ENCODE peak calls at places on chromosomes 5 and 9, in ten cellular contexts. B is AG09309, N is GM20000, O is fibroblast of pulmonary artery, Z is heart right ventricle, Q is kidney, F is Caco-2, V is AG04450, E is RWPE2, Y is IMR-90. X is an unnamed sample.

GRCh38 chr9:78973906-78974305 is 597.9 kb upstream of the TLE4 start:
- DNase-seq in B (peak; percentile 41), N (no peak), O (peak; percentile 11), Z (no peak), Q (no peak), F (no peak), V (peak; percentile 2), E (no peak), Y (peak; percentile 79), X (no peak)

GRCh38 chr5:55225346-55225745 is 1.8 kb downstream of the MCIDAS start:
- DNase-seq in B (no peak), N (peak; percentile 38), O (no peak), Z (no peak), Q (no peak), F (no peak), V (no peak), E (no peak), Y (no peak), X (no peak)

GRCh38 chr9:20473566-20474116 is 148.7 kb downstream of the MLLT3 start:
- DNase-seq in B (no peak), N (no peak), O (peak; percentile 5), Z (no peak), Q (no peak), F (no peak), V (no peak), E (no peak), Y (no peak), X (no peak)

GRCh38 chr5:111375645-111376044 is 136.7 kb downstream of the STARD4 start:
- DNase-seq in B (no peak), N (no peak), O (no peak), Z (no peak), Q (no peak), F (no peak), V (no peak), E (no peak), Y (no peak), X (no peak)

GRCh38 chr5:82494942-82495341 is 216.8 kb upstream of the RPS23 start:
- DNase-seq in B (no peak), N (no peak), O (peak; percentile 34), Z (no peak), Q (no peak), F (no peak), V (no peak), E (no peak), Y (peak; percentile 5), X (no peak)

GRCh38 chr9:68749579-68750159 is 44.6 kb downstream of the PIP5K1B start:
- DNase-seq in B (no peak), N (no peak), O (no peak), Z (no peak), Q (no peak), F (peak; percentile 51), V (no peak), E (no peak), Y (no peak), X (no peak)

GRCh38 chr5:121271546-121271945 is 580.1 kb upstream of the FTMT start:
- DNase-seq in B (no peak), N (no peak), O (no peak), Z (no peak), Q (no peak), F (no peak), V (no peak), E (no peak), Y (no peak), X (no peak)

GRCh38 chr5:179378441-179379271 is 33.4 kb upstream of the ADAMTS2 start:
- DNase-seq in B (peak; percentile 63), N (no peak), O (peak; percentile 66), Z (no peak), Q (peak; percentile 67), F (no peak), V (peak; percentile 15), E (no peak), Y (peak; percentile 78), X (peak; percentile 50)

GRCh38 chr5:53331463-53331862 is 149.0 kb upstream of the FST start:
- DNase-seq in B (peak; percentile 21), N (no peak), O (peak; percentile 61), Z (no peak), Q (no peak), F (no peak), V (peak; percentile 50), E (peak; percentile 91), Y (peak; percentile 94), X (no peak)

GRCh38 chr9:91783876-91784672 is 166.0 kb downstream of the ROR2 start:
- DNase-seq in B (no peak), N (no peak), O (no peak), Z (no peak), Q (no peak), F (no peak), V (no peak), E (no peak), Y (no peak), X (no peak)

GRCh38 chr9:81548911-81549310 is 140.4 kb downstream of the TLE1 start:
- DNase-seq in B (no peak), N (no peak), O (no peak), Z (no peak), Q (no peak), F (no peak), V (no peak), E (no peak), Y (no peak), X (no peak)

GRCh38 chr9:99353408-99353807 is 131.3 kb downstream of the SEC61B start:
- DNase-seq in B (peak; percentile 97), N (no peak), O (peak; percentile 69), Z (no peak), Q (no peak), F (no peak), V (peak; percentile 89), E (no peak), Y (peak; percentile 98), X (no peak)

GRCh38 chr5:132506094-132506692 is 15.6 kb upstream of the IRF1 start:
- DNase-seq in B (peak; percentile 90), N (peak; percentile 63), O (peak; percentile 91), Z (no peak), Q (no peak), F (peak; percentile 46), V (peak; percentile 96), E (no peak), Y (peak; percentile 98), X (no peak)

DNA sequence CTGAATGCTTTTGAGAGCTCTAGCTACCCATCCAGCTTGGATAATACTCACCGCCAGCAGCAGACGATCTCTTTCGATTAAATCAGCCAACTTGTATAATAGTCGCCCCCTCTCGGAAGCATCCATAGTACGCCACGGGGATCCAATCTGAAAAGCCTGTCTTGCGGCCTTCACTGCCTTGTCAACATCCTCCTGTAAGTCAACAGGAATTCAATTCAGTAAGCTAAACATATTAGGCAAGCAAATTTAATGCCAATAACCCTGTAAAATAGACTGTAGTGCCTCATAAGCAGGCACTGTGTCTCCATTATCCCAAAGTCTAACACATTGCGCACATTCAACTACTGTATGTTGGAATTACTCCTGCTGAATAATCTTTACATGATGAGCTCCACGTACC is 22.0 kb downstream of the ALDH1A1 start:
- DNase-seq in B (no peak), N (no peak), O (no peak), Z (no peak), Q (no peak), F (no peak), V (no peak), E (no peak), Y (no peak), X (no peak)
- TF ChIP-seq CTCF in B (no peak), N (no peak), O (no peak), Z (no peak), Q (no peak), F (no peak), V (no peak), E (no peak), Y (no peak), X (no peak)

DNA sequence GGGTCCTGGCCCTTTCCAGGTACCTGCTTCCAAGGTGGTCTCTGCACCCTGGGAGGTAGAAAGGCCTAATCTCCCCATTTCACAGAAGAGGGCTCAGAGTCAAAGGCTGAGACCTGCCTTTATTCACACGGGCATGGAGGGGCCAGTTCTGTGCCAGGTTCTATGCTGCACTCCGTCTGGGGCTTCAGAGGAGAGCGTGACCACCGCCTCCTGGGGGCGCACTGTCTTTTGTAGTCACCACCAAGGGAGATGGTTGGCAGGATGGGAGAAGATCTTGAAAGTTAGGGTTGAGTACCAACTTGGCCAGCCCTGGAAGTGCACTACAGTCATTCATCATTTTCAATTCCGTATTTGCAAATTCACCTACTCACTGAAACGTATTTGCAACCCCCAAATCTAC is 23.7 kb upstream of the PRDM12 start:
- DNase-seq in B (no peak), N (no peak), O (no peak), Z (no peak), Q (peak; percentile 39), F (no peak), V (no peak), E (no peak), Y (no peak), X (peak; percentile 22)
- TF ChIP-seq CTCF in B (no peak), N (no peak), O (no peak), Z (no peak), Q (no peak), F (no peak), V (no peak), E (no peak), Y (no peak), X (peak; percentile 7)

GRCh38 chr9:130421802-130422276 is 22.9 kb upstream of the ASS1 start:
- DNase-seq in B (peak; percentile 45), N (no peak), O (peak; percentile 42), Z (no peak), Q (no peak), F (no peak), V (peak; percentile 81), E (no peak), Y (peak; percentile 91), X (peak; percentile 51)
- TF ChIP-seq CTCF in B (no peak), N (no peak), O (no peak), Z (no peak), Q (no peak), F (no peak), V (no peak), E (no peak), Y (no peak), X (no peak)

GRCh38 chr9:128823362-128823902 is 5.1 kb downstream of the ENDOG start:
- DNase-seq in B (no peak), N (no peak), O (no peak), Z (no peak), Q (peak; percentile 74), F (no peak), V (no peak), E (peak; percentile 61), Y (no peak), X (no peak)

GRCh38 chr9:128828267-128828666 is 1.3 kb downstream of the SPOUT1 start:
- DNase-seq in B (no peak), N (no peak), O (no peak), Z (no peak), Q (no peak), F (no peak), V (no peak), E (no peak), Y (no peak), X (no peak)

GRCh38 chr9:128823903-128824406 is 5.6 kb downstream of the SPOUT1 start:
- DNase-seq in B (no peak), N (no peak), O (no peak), Z (no peak), Q (no peak), F (no peak), V (no peak), E (peak; percentile 64), Y (no peak), X (no peak)

GRCh38 chr9:128824911-128825310 is 4.7 kb downstream of the SPOUT1 start:
- DNase-seq in B (no peak), N (no peak), O (no peak), Z (no peak), Q (no peak), F (no peak), V (no peak), E (no peak), Y (no peak), X (no peak)

GRCh38 chr9:128825923-128826702 is 3.5 kb downstream of the SPOUT1 start:
- DNase-seq in B (no peak), N (no peak), O (no peak), Z (no peak), Q (no peak), F (peak; percentile 55), V (no peak), E (no peak), Y (no peak), X (no peak)
- TF ChIP-seq CTCF in B (no peak), N (no peak), O (no peak), Z (no peak), Q (no peak), F (peak; percentile 38), V (no peak), E (no peak), Y (no peak), X (peak; percentile 16)